ENCODE peak calls at places on chromosomes 6 and 20, in six cellular contexts. One of them, this sample, is unnamed.
A peak's percentile ranks its signal among the peaks of the same experiment; 100 is the strongest.

GRCh38 chr20:17650301-17650761 is 31.7 kb downstream of the RRBP1 start:
- DNase-seq in CD4-positive, alpha-beta T cell: peak; percentile 29
- DNase-seq in astrocyte of the cerebellum: no peak
- DNase-seq in lung: no peak
- DNase-seq in fibroblast of villous mesenchyme: no peak
- DNase-seq in kidney: no peak
- DNase-seq in this sample: no peak

GRCh38 chr6:23529902-23530301 is 596.1 kb upstream of the NRSN1 start:
- DNase-seq in lung: no peak
- DNase-seq in CD4-positive, alpha-beta T cell: no peak
- DNase-seq in kidney: no peak
- DNase-seq in astrocyte of the cerebellum: no peak
- DNase-seq in fibroblast of villous mesenchyme: no peak
- DNase-seq in this sample: no peak

GRCh38 chr20:44407402-44408184 is 52.1 kb downstream of the HNF4A start:
- DNase-seq in fibroblast of villous mesenchyme: peak; percentile 23
- DNase-seq in CD4-positive, alpha-beta T cell: no peak
- DNase-seq in kidney: no peak
- DNase-seq in astrocyte of the cerebellum: no peak
- DNase-seq in lung: no peak
- DNase-seq in this sample: no peak

GRCh38 chr6:1396952-1397868 is 7.8 kb downstream of the FOXF2 start:
- DNase-seq in fibroblast of villous mesenchyme: peak; percentile 92
- DNase-seq in CD4-positive, alpha-beta T cell: peak; percentile 73
- DNase-seq in kidney: peak; percentile 84
- DNase-seq in astrocyte of the cerebellum: peak; percentile 35
- DNase-seq in lung: peak; percentile 68
- DNase-seq in this sample: peak; percentile 69

GRCh38 chr20:3202965-3203314 is 1.5 kb downstream of the DDRGK1 start:
- DNase-seq in lung: no peak
- DNase-seq in CD4-positive, alpha-beta T cell: no peak
- DNase-seq in astrocyte of the cerebellum: no peak
- DNase-seq in fibroblast of villous mesenchyme: no peak
- DNase-seq in kidney: no peak
- DNase-seq in this sample: no peak

GRCh38 chr6:30568245-30568644 is 3.0 kb upstream of the ABCF1 start:
- DNase-seq in kidney: no peak
- DNase-seq in fibroblast of villous mesenchyme: no peak
- DNase-seq in astrocyte of the cerebellum: no peak
- DNase-seq in CD4-positive, alpha-beta T cell: no peak
- DNase-seq in lung: no peak
- DNase-seq in this sample: no peak

GRCh38 chr6:101716810-101717209 is 323.3 kb downstream of the GRIK2 start:
- DNase-seq in kidney: no peak
- DNase-seq in CD4-positive, alpha-beta T cell: no peak
- DNase-seq in fibroblast of villous mesenchyme: no peak
- DNase-seq in astrocyte of the cerebellum: no peak
- DNase-seq in lung: no peak
- DNase-seq in this sample: no peak

GRCh38 chr20:461254-462198 is 807 bp downstream of the TBC1D20 start:
- DNase-seq in kidney: peak; percentile 84
- DNase-seq in lung: peak; percentile 55
- DNase-seq in CD4-positive, alpha-beta T cell: peak; percentile 54
- DNase-seq in astrocyte of the cerebellum: no peak
- DNase-seq in fibroblast of villous mesenchyme: peak; percentile 70
- DNase-seq in this sample: peak; percentile 61

GRCh38 chr6:104123227-104123626 is 736.5 kb downstream of the HACE1 start:
- DNase-seq in fibroblast of villous mesenchyme: no peak
- DNase-seq in astrocyte of the cerebellum: peak; percentile 15
- DNase-seq in kidney: no peak
- DNase-seq in lung: no peak
- DNase-seq in CD4-positive, alpha-beta T cell: no peak
- DNase-seq in this sample: no peak

GRCh38 chr20:18273738-18274137 is 14.6 kb upstream of the ZNF133 start:
- DNase-seq in astrocyte of the cerebellum: no peak
- DNase-seq in CD4-positive, alpha-beta T cell: no peak
- DNase-seq in lung: no peak
- DNase-seq in fibroblast of villous mesenchyme: no peak
- DNase-seq in kidney: no peak
- DNase-seq in this sample: no peak

GRCh38 chr6:169589699-169590257 is 112.1 kb downstream of the WDR27 start:
- DNase-seq in lung: no peak
- DNase-seq in CD4-positive, alpha-beta T cell: no peak
- DNase-seq in fibroblast of villous mesenchyme: peak; percentile 52
- DNase-seq in kidney: no peak
- DNase-seq in astrocyte of the cerebellum: peak; percentile 79
- DNase-seq in this sample: no peak

GRCh38 chr6:133550026-133550425 is 308.9 kb downstream of the EYA4 start:
- DNase-seq in lung: no peak
- DNase-seq in CD4-positive, alpha-beta T cell: no peak
- DNase-seq in astrocyte of the cerebellum: no peak
- DNase-seq in kidney: no peak
- DNase-seq in fibroblast of villous mesenchyme: no peak
- DNase-seq in this sample: no peak

GRCh38 chr6:674406-674805 is 17.5 kb upstream of the HUS1B start:
- DNase-seq in kidney: no peak
- DNase-seq in CD4-positive, alpha-beta T cell: no peak
- DNase-seq in fibroblast of villous mesenchyme: no peak
- DNase-seq in astrocyte of the cerebellum: no peak
- DNase-seq in lung: no peak
- DNase-seq in this sample: no peak

GRCh38 chr20:24479595-24479994 is 10.2 kb downstream of the SYNDIG1 start:
- DNase-seq in kidney: peak; percentile 36
- DNase-seq in fibroblast of villous mesenchyme: no peak
- DNase-seq in astrocyte of the cerebellum: no peak
- DNase-seq in CD4-positive, alpha-beta T cell: no peak
- DNase-seq in lung: no peak
- DNase-seq in this sample: no peak

GRCh38 chr20:7496394-7497111 is 443.7 kb downstream of the HAO1 start:
- DNase-seq in astrocyte of the cerebellum: peak; percentile 55
- DNase-seq in lung: no peak
- DNase-seq in kidney: no peak
- DNase-seq in CD4-positive, alpha-beta T cell: no peak
- DNase-seq in fibroblast of villous mesenchyme: peak; percentile 26
- DNase-seq in this sample: no peak

GRCh38 chr6:25188232-25188631 is 90.9 kb upstream of the CARMIL1 start:
- DNase-seq in lung: no peak
- DNase-seq in CD4-positive, alpha-beta T cell: no peak
- DNase-seq in fibroblast of villous mesenchyme: no peak
- DNase-seq in kidney: no peak
- DNase-seq in astrocyte of the cerebellum: no peak
- DNase-seq in this sample: no peak

GRCh38 chr6:116073765-116074450 is 13.2 kb upstream of the FRK start:
- DNase-seq in kidney: no peak
- DNase-seq in lung: no peak
- DNase-seq in CD4-positive, alpha-beta T cell: no peak
- DNase-seq in fibroblast of villous mesenchyme: peak; percentile 73
- DNase-seq in astrocyte of the cerebellum: peak; percentile 11
- DNase-seq in this sample: no peak

GRCh38 chr20:34427784-34428183 is 64.7 kb downstream of the ITCH start:
- DNase-seq in lung: no peak
- DNase-seq in CD4-positive, alpha-beta T cell: no peak
- DNase-seq in kidney: no peak
- DNase-seq in fibroblast of villous mesenchyme: no peak
- DNase-seq in astrocyte of the cerebellum: no peak
- DNase-seq in this sample: no peak

GRCh38 chr6:31727717-31728671 is 1.1 kb downstream of the DDAH2 start:
- DNase-seq in astrocyte of the cerebellum: no peak
- DNase-seq in lung: no peak
- DNase-seq in CD4-positive, alpha-beta T cell: no peak
- DNase-seq in kidney: peak; percentile 81
- DNase-seq in fibroblast of villous mesenchyme: no peak
- DNase-seq in this sample: no peak

GRCh38 chr6:142359271-142359960 is 57.6 kb downstream of the ADGRG6 start:
- DNase-seq in astrocyte of the cerebellum: no peak
- DNase-seq in lung: no peak
- DNase-seq in CD4-positive, alpha-beta T cell: no peak
- DNase-seq in kidney: no peak
- DNase-seq in fibroblast of villous mesenchyme: peak; percentile 73
- DNase-seq in this sample: no peak

GRCh38 chr6:139288496-139289040 is 3.2 kb downstream of the TXLNB start:
- DNase-seq in fibroblast of villous mesenchyme: no peak
- DNase-seq in astrocyte of the cerebellum: no peak
- DNase-seq in kidney: no peak
- DNase-seq in CD4-positive, alpha-beta T cell: no peak
- DNase-seq in lung: no peak
- DNase-seq in this sample: no peak

GRCh38 chr20:56202493-56203077 is 45.9 kb upstream of the MC3R start:
- DNase-seq in fibroblast of villous mesenchyme: peak; percentile 34
- DNase-seq in astrocyte of the cerebellum: no peak
- DNase-seq in kidney: no peak
- DNase-seq in lung: no peak
- DNase-seq in CD4-positive, alpha-beta T cell: no peak
- DNase-seq in this sample: no peak

GRCh38 chr6:53975966-53976610 is 135.2 kb upstream of the MLIP start:
- DNase-seq in fibroblast of villous mesenchyme: no peak
- DNase-seq in astrocyte of the cerebellum: peak; percentile 69
- DNase-seq in kidney: no peak
- DNase-seq in lung: no peak
- DNase-seq in CD4-positive, alpha-beta T cell: no peak
- DNase-seq in this sample: no peak

GRCh38 chr20:39019805-39020325 is 57.7 kb downstream of the DHX35 start:
- DNase-seq in fibroblast of villous mesenchyme: peak; percentile 2
- DNase-seq in CD4-positive, alpha-beta T cell: no peak
- DNase-seq in kidney: no peak
- DNase-seq in lung: no peak
- DNase-seq in astrocyte of the cerebellum: peak; percentile 12
- DNase-seq in this sample: no peak

GRCh38 chr6:55448446-55448845 is 121.2 kb downstream of the GFRAL start:
- DNase-seq in fibroblast of villous mesenchyme: no peak
- DNase-seq in CD4-positive, alpha-beta T cell: no peak
- DNase-seq in lung: no peak
- DNase-seq in kidney: no peak
- DNase-seq in astrocyte of the cerebellum: no peak
- DNase-seq in this sample: no peak

GRCh38 chr6:52050051-52050405 is 37.4 kb downstream of the PKHD1 start:
- DNase-seq in CD4-positive, alpha-beta T cell: no peak
- DNase-seq in astrocyte of the cerebellum: no peak
- DNase-seq in lung: no peak
- DNase-seq in fibroblast of villous mesenchyme: no peak
- DNase-seq in kidney: no peak
- DNase-seq in this sample: no peak

GRCh38 chr6:52046456-52046855 is 41.0 kb downstream of the PKHD1 start:
- DNase-seq in lung: no peak
- DNase-seq in CD4-positive, alpha-beta T cell: no peak
- DNase-seq in fibroblast of villous mesenchyme: no peak
- DNase-seq in kidney: no peak
- DNase-seq in astrocyte of the cerebellum: no peak
- DNase-seq in this sample: no peak

GRCh38 chr6:52042141-52042885 is 45.1 kb downstream of the PKHD1 start:
- DNase-seq in astrocyte of the cerebellum: no peak
- DNase-seq in lung: no peak
- DNase-seq in fibroblast of villous mesenchyme: no peak
- DNase-seq in CD4-positive, alpha-beta T cell: no peak
- DNase-seq in kidney: no peak
- DNase-seq in this sample: no peak

GRCh38 chr6:52049252-52050050 is 38.0 kb downstream of the PKHD1 start:
- DNase-seq in fibroblast of villous mesenchyme: peak; percentile 41
- DNase-seq in kidney: no peak
- DNase-seq in CD4-positive, alpha-beta T cell: no peak
- DNase-seq in astrocyte of the cerebellum: peak; percentile 5
- DNase-seq in lung: no peak
- DNase-seq in this sample: peak; percentile 35

GRCh38 chr6:52045033-52045432 is 42.4 kb downstream of the PKHD1 start:
- DNase-seq in kidney: no peak
- DNase-seq in fibroblast of villous mesenchyme: no peak
- DNase-seq in astrocyte of the cerebellum: no peak
- DNase-seq in lung: no peak
- DNase-seq in CD4-positive, alpha-beta T cell: no peak
- DNase-seq in this sample: no peak
- TF ChIP-seq CTCF in kidney: no peak
- TF ChIP-seq CTCF in fibroblast of villous mesenchyme: no peak
- TF ChIP-seq CTCF in astrocyte of the cerebellum: no peak
- TF ChIP-seq CTCF in lung: no peak
- TF ChIP-seq CTCF in CD4-positive, alpha-beta T cell: no peak
- TF ChIP-seq CTCF in this sample: no peak

GRCh38 chr6:12602951-12603710 is 113.4 kb upstream of the PHACTR1 start:
- DNase-seq in fibroblast of villous mesenchyme: peak; percentile 61
- DNase-seq in lung: no peak
- DNase-seq in astrocyte of the cerebellum: peak; percentile 65
- DNase-seq in kidney: no peak
- DNase-seq in CD4-positive, alpha-beta T cell: no peak
- DNase-seq in this sample: no peak
- TF ChIP-seq CTCF in fibroblast of villous mesenchyme: peak; percentile 57
- TF ChIP-seq CTCF in lung: peak; percentile 10
- TF ChIP-seq CTCF in astrocyte of the cerebellum: peak; percentile 54
- TF ChIP-seq CTCF in kidney: peak; percentile 55
- TF ChIP-seq CTCF in CD4-positive, alpha-beta T cell: no peak
- TF ChIP-seq CTCF in this sample: peak; percentile 14

GRCh38 chr6:125789576-125790402 is 971 bp upstream of the NCOA7 start:
- DNase-seq in kidney: peak; percentile 76
- DNase-seq in astrocyte of the cerebellum: no peak
- DNase-seq in fibroblast of villous mesenchyme: peak; percentile 82
- DNase-seq in lung: peak; percentile 44
- DNase-seq in CD4-positive, alpha-beta T cell: peak; percentile 53
- DNase-seq in this sample: peak; percentile 68

GRCh38 chr6:125791151-125791819 is 525 bp downstream of the NCOA7 start:
- DNase-seq in lung: no peak
- DNase-seq in kidney: no peak
- DNase-seq in astrocyte of the cerebellum: no peak
- DNase-seq in CD4-positive, alpha-beta T cell: peak; percentile 43
- DNase-seq in fibroblast of villous mesenchyme: peak; percentile 42
- DNase-seq in this sample: peak; percentile 62

GRCh38 chr6:125791820-125792165 is 1.0 kb downstream of the NCOA7 start:
- DNase-seq in lung: no peak
- DNase-seq in CD4-positive, alpha-beta T cell: no peak
- DNase-seq in fibroblast of villous mesenchyme: no peak
- DNase-seq in astrocyte of the cerebellum: no peak
- DNase-seq in kidney: no peak
- DNase-seq in this sample: no peak

GRCh38 chr6:125789167-125789566 is 1.6 kb upstream of the NCOA7 start:
- DNase-seq in fibroblast of villous mesenchyme: no peak
- DNase-seq in lung: no peak
- DNase-seq in CD4-positive, alpha-beta T cell: no peak
- DNase-seq in kidney: no peak
- DNase-seq in astrocyte of the cerebellum: no peak
- DNase-seq in this sample: no peak

GRCh38 chr6:125790403-125791150 is at the start of gene NCOA7:
- DNase-seq in astrocyte of the cerebellum: no peak
- DNase-seq in lung: peak; percentile 79
- DNase-seq in kidney: peak; percentile 95
- DNase-seq in fibroblast of villous mesenchyme: peak; percentile 65
- DNase-seq in CD4-positive, alpha-beta T cell: peak; percentile 81
- DNase-seq in this sample: peak; percentile 82
- TF ChIP-seq CTCF in astrocyte of the cerebellum: no peak
- TF ChIP-seq CTCF in lung: no peak
- TF ChIP-seq CTCF in kidney: no peak
- TF ChIP-seq CTCF in fibroblast of villous mesenchyme: no peak
- TF ChIP-seq CTCF in CD4-positive, alpha-beta T cell: no peak
- TF ChIP-seq CTCF in this sample: peak; percentile 1

DNA sequence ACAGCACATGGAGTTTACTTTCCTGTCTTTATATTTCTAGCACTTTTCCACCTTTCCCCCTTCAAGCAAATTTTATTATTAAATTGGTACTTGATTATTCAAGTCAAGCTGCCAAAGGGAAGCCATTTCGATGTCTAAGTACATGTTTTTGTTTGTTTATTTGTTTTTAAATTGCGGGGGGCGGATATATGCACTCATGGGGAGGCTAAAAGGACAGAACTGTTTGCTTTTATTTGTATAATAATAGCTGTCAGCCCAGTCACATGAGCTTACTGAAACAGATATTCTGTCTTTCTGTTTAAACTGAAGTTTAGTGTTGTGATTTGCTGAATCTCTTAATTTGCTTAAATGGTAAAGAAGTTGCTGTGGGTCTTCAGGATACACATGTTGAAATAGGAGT is 49.6 kb upstream of the PLCG1 start:
- DNase-seq in kidney: no peak
- DNase-seq in fibroblast of villous mesenchyme: no peak
- DNase-seq in lung: no peak
- DNase-seq in astrocyte of the cerebellum: no peak
- DNase-seq in CD4-positive, alpha-beta T cell: no peak
- DNase-seq in this sample: no peak
- TF ChIP-seq CTCF in kidney: no peak
- TF ChIP-seq CTCF in fibroblast of villous mesenchyme: no peak
- TF ChIP-seq CTCF in lung: no peak
- TF ChIP-seq CTCF in astrocyte of the cerebellum: no peak
- TF ChIP-seq CTCF in CD4-positive, alpha-beta T cell: no peak
- TF ChIP-seq CTCF in this sample: no peak